ENCODE peak calls at places on chromosomes 7 and 10, in four cellular contexts. H is astrocyte, C is PC-3, N is neural progenitor cell. Q is an unnamed sample.

GRCh38 chr10:104937528-104937927 is 296.4 kb downstream of the SORCS3 start:
- DNase-seq in N (no peak), C (peak), H (peak), Q (peak)

GRCh38 chr7:144834516-144835165 is 1.2 kb downstream of the TPK1 start:
- DNase-seq in C (no peak), N (no peak), H (no peak), Q (no peak)

GRCh38 chr7:129607471-129608120 is 3.9 kb upstream of the NRF1 start:
- DNase-seq in C (peak), N (peak), H (no peak), Q (peak)

GRCh38 chr10:9285698-9286097 is 1231.2 kb downstream of the GATA3 start:
- DNase-seq in N (no peak), C (no peak), H (no peak), Q (no peak)

GRCh38 chr7:137978464-137979237 is 23.2 kb downstream of the CREB3L2 start:
- DNase-seq in N (no peak), C (peak), H (peak), Q (no peak)

GRCh38 chr7:25716421-25716820 is 435.6 kb upstream of the NFE2L3 start:
- DNase-seq in N (no peak), C (peak), H (peak), Q (no peak)

GRCh38 chr10:78301891-78302738 is 268.5 kb downstream of the RPS24 start:
- DNase-seq in N (no peak), C (peak), H (no peak), Q (no peak)

GRCh38 chr7:109864263-109864662 is 1226.7 kb upstream of the LRRN3 start:
- DNase-seq in C (no peak), H (no peak), N (peak), Q (no peak)

GRCh38 chr7:159094030-159094740 is 50.5 kb downstream of the VIPR2 start:
- DNase-seq in N (no peak), H (no peak), C (no peak), Q (no peak)
- H3K9ac ChIP-seq in N (no peak), H (no peak), C (no peak), Q (no peak)

GRCh38 chr10:4266387-4267083 is 481.5 kb upstream of the KLF6 start:
- DNase-seq in N (no peak), H (peak), C (no peak), Q (no peak)

GRCh38 chr10:4265964-4266363 is 481.0 kb upstream of the KLF6 start:
- DNase-seq in N (no peak), C (no peak), H (no peak), Q (no peak)

GRCh38 chr10:4270116-4270515 is 485.1 kb upstream of the KLF6 start:
- DNase-seq in N (no peak), H (peak), C (peak), Q (peak)

GRCh38 chr10:4264466-4264865 is 479.5 kb upstream of the KLF6 start:
- DNase-seq in C (no peak), N (no peak), H (no peak), Q (no peak)

GRCh38 chr10:4267084-4267774 is 482.2 kb upstream of the KLF6 start:
- DNase-seq in H (no peak), N (no peak), C (no peak), Q (no peak)
- TF ChIP-seq CTCF in H (no peak), N (peak), C (peak), Q (peak)

DNA sequence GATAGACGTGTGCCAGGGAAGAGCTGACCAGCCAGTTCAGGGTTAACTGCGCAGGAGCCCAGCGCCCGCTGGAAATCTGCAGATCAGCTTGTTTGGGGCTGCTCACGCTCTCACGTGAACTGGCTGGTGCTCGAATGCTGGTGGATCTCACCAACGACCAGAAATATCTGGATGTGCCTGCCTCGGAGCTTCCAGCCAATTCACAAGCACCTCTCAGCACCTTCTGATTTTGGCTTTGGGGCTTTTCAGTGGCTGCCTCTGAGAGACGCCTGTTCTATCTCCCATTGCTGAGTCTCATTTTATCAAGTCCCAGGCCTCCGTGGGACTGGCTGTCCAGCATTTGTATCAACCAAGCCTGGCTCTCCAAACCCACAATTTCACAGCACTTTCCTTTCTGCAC is 131.9 kb upstream of the BTBD16 start:
- DNase-seq in C (no peak), N (no peak), H (no peak), Q (no peak)
- H3K9ac ChIP-seq in C (no peak), N (no peak), H (no peak), Q (no peak)

GRCh38 chr7:35971133-35971995 is 170.5 kb downstream of the SEPTIN7 start:
- DNase-seq in N (no peak), C (no peak), H (no peak), Q (no peak)
- TF ChIP-seq CTCF in N (no peak), C (no peak), H (no peak), Q (peak)

DNA sequence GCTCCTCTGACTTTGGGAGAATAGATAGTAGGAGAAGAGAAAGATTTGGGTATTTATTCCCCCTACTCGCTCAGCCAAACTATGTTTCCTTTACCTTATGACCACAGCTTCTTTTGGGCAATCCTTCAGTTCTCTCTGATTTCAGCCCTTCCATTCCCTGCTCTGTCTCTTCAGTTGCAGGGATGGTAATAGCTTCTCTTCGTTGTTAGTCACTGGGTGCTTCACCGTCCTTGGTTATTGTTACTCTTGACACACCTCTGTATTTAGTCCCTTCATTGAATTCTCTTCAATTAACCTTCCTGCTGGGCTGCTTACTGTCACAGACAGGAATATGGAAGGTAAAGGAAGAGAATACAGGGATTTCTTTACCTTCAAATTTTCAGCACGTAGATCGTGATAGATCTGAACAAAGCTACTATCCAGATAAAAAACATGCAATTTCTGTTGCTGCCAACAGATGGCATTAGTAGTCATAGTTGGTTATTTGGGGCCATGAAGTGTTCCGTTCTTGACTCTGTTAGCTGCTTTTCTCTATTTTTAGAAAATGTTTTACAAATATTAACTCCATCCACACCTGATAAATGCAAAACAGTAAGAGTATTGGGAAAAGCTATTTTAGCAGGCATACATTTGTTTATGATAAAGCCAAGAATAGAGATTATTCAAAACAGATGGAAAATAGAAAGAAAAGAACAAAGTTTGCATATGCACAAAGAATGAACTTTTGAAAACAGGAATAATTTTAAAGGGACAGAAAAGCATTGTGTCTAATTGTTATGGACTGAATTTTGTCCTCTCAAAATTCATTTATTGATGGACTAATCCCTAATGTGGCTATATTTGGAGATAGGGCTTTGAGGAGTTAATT is 14.0 kb upstream of the PTTG1IP2 start:
- DNase-seq in C (peak), H (peak), N (peak), Q (no peak)
- H3K9ac ChIP-seq in C (no peak), H (peak), N (no peak), Q (no peak)

GRCh38 chr10:25758511-25758910 is 175.5 kb upstream of the MYO3A start:
- DNase-seq in N (no peak), H (peak), C (no peak), Q (no peak)

GRCh38 chr10:25761937-25762336 is 172.1 kb upstream of the MYO3A start:
- DNase-seq in N (no peak), C (no peak), H (no peak), Q (no peak)

GRCh38 chr10:25753776-25754175 is 180.3 kb upstream of the MYO3A start:
- DNase-seq in H (peak), C (no peak), N (no peak), Q (no peak)

GRCh38 chr10:25756784-25757183 is 177.2 kb upstream of the MYO3A start:
- DNase-seq in N (no peak), C (no peak), H (no peak), Q (no peak)

GRCh38 chr10:25758041-25758457 is 176.0 kb upstream of the MYO3A start:
- DNase-seq in C (peak), N (peak), H (peak), Q (no peak)
- TF ChIP-seq CTCF in C (peak), N (peak), H (peak), Q (peak)

GRCh38 chr10:6319119-6319518 is 116.4 kb downstream of the PFKFB3 start:
- DNase-seq in C (no peak), H (no peak), N (no peak), Q (no peak)
- H3K9ac ChIP-seq in C (no peak), H (no peak), N (no peak), Q (no peak)